ENCODE peak calls at places on chromosomes 11 and 22, in ten cellular contexts. B is fibroblast of lung; G is MM.1S; L is neural progenitor cell; R is coronary artery; I is DMS79 treated with DMSO at 0.1 percent for 48 hours; V is AG09309; S is stimulated activated CD4-positive, alpha-beta T cell treated with anti-CD3 and anti-CD28 coated beads, Interleukin-1b, Interleukin-23, amount 100 ng/mL, for 1 hour; F is GM12865; E is T-helper 9 cell. D is an unnamed sample.

GRCh38 chr11:47148903-47149535 is 27.7 kb downstream of the ARFGAP2 start:
- DNase-seq in B (peak; percentile 25), G (no peak), L (no peak), R (no peak), I (peak; percentile 78), V (no peak), S (no peak), F (no peak), E (no peak), D (no peak)

GRCh38 chr11:126384449-126385070 is 29.1 kb downstream of the ST3GAL4 start:
- DNase-seq in B (no peak), G (no peak), L (no peak), R (no peak), I (no peak), V (no peak), S (no peak), F (no peak), E (no peak), D (no peak)

GRCh38 chr11:44575288-44575672 is 9.8 kb downstream of the CD82 start:
- DNase-seq in B (no peak), G (no peak), L (no peak), R (no peak), I (no peak), V (peak; percentile 44), S (peak; percentile 46), F (no peak), E (no peak), D (no peak)

GRCh38 chr22:17348464-17349103 is 20.7 kb upstream of the CECR2 start:
- DNase-seq in B (no peak), G (no peak), L (no peak), R (no peak), I (no peak), V (no peak), S (no peak), F (no peak), E (no peak), D (no peak)

GRCh38 chr22:46526484-46526839 is 11.0 kb downstream of the CELSR1 start:
- DNase-seq in B (no peak), G (no peak), L (no peak), R (no peak), I (no peak), V (no peak), S (no peak), F (no peak), E (no peak), D (no peak)

GRCh38 chr11:132942611-132943324 is 589.5 kb downstream of the OPCML start:
- DNase-seq in B (peak; percentile 0), G (no peak), L (peak; percentile 57), R (no peak), I (no peak), V (no peak), S (no peak), F (no peak), E (no peak), D (peak; percentile 18)

GRCh38 chr11:1126935-1127663 is 30.7 kb upstream of the MUC5AC start:
- DNase-seq in B (no peak), G (no peak), L (no peak), R (peak; percentile 71), I (no peak), V (no peak), S (no peak), F (no peak), E (no peak), D (no peak)

GRCh38 chr11:119263352-119263940 is 53.5 kb downstream of the MCAM start:
- DNase-seq in B (no peak), G (peak; percentile 72), L (no peak), R (no peak), I (no peak), V (no peak), S (no peak), F (peak; percentile 51), E (no peak), D (no peak)

GRCh38 chr11:120122921-120123683 is 14.8 kb downstream of the TRIM29 start:
- DNase-seq in B (no peak), G (no peak), L (no peak), R (no peak), I (peak; percentile 55), V (no peak), S (no peak), F (no peak), E (no peak), D (no peak)

GRCh38 chr11:36398261-36398953 is 102.3 kb downstream of the PRR5L start:
- DNase-seq in B (no peak), G (no peak), L (no peak), R (no peak), I (peak; percentile 50), V (no peak), S (no peak), F (no peak), E (no peak), D (no peak)

GRCh38 chr22:19819209-19819910 is 35.3 kb downstream of the GNB1L start:
- DNase-seq in B (no peak), G (no peak), L (no peak), R (peak; percentile 60), I (no peak), V (no peak), S (no peak), F (no peak), E (no peak), D (no peak)

GRCh38 chr11:20770421-20770935 is 101.1 kb downstream of the NELL1 start:
- DNase-seq in B (no peak), G (no peak), L (no peak), R (no peak), I (no peak), V (no peak), S (no peak), F (no peak), E (no peak), D (no peak)

GRCh38 chr11:85930879-85931366 is 75.7 kb downstream of the CCDC83 start:
- DNase-seq in B (no peak), G (no peak), L (no peak), R (no peak), I (no peak), V (no peak), S (no peak), F (no peak), E (no peak), D (peak; percentile 41)

GRCh38 chr11:124946735-124947141 is 7.3 kb upstream of the CCDC15 start:
- DNase-seq in B (no peak), G (no peak), L (no peak), R (no peak), I (no peak), V (no peak), S (no peak), F (no peak), E (no peak), D (no peak)

GRCh38 chr11:72624496-72625201 is 49.6 kb downstream of the PDE2A start:
- DNase-seq in B (no peak), G (no peak), L (no peak), R (no peak), I (no peak), V (no peak), S (no peak), F (no peak), E (no peak), D (no peak)

GRCh38 chr11:73931039-73931645 is 19.7 kb upstream of the DNAJB13 start:
- DNase-seq in B (peak; percentile 82), G (peak; percentile 36), L (peak; percentile 86), R (no peak), I (peak; percentile 90), V (peak; percentile 52), S (no peak), F (peak; percentile 45), E (no peak), D (peak; percentile 80)